ENCODE peak calls at places on chromosomes 4 and X, in six cellular contexts. I is GM12891, X is H1, L is HepG2, Q is K562, V is GM12878. N is an unnamed sample.
A peak's percentile ranks its signal among the peaks of the same experiment; 100 is the strongest.

GRCh38 chr4:9602389-9602914 is 158.2 kb downstream of the DEFB131A start:
- DNase-seq in V (no peak), I (no peak), X (no peak), Q (no peak), L (no peak), N (no peak)

GRCh38 chr4:139301821-139302611 is at the start of gene NDUFC1:
- DNase-seq in I (peak; percentile 39), V (peak; percentile 41), X (peak; percentile 75), Q (peak; percentile 58), L (peak; percentile 52), N (peak; percentile 36)

GRCh38 chr4:98434816-98435215 is 173.6 kb downstream of the RAP1GDS1 start:
- DNase-seq in Q (no peak), X (no peak), I (no peak), V (no peak), L (no peak), N (no peak)

GRCh38 chr4:11546391-11547160 is 117.9 kb upstream of the HS3ST1 start:
- DNase-seq in Q (no peak), V (no peak), X (no peak), L (no peak), I (no peak), N (no peak)

GRCh38 chr4:23590431-23590830 is 299.4 kb downstream of the PPARGC1A start:
- DNase-seq in X (no peak), L (no peak), Q (no peak), V (no peak), I (no peak), N (no peak)

GRCh38 chrX:64975491-64975890 is 759 bp downstream of the ZC4H2 start:
- DNase-seq in X (peak; percentile 57), L (peak; percentile 2), V (no peak), I (no peak), Q (no peak), N (no peak)

GRCh38 chr4:21949073-21949457 is 493 bp upstream of the KCNIP4 start:
- DNase-seq in X (peak; percentile 60), Q (no peak), L (no peak), I (no peak), V (no peak), N (no peak)

GRCh38 chrX:153934473-153935325 is at the start of gene NAA10:
- DNase-seq in X (peak; percentile 63), V (no peak), I (peak; percentile 82), Q (peak; percentile 89), L (peak; percentile 32), N (peak; percentile 97)

GRCh38 chr4:88599298-88599697 is 7.0 kb downstream of the HERC3 start:
- DNase-seq in V (no peak), Q (no peak), L (no peak), I (no peak), X (no peak), N (no peak)

GRCh38 chr4:54495091-54495490 is 162.7 kb upstream of the KIT start:
- DNase-seq in Q (no peak), X (no peak), I (no peak), L (no peak), V (no peak), N (no peak)

GRCh38 chr4:138062929-138063328 is 179.2 kb downstream of the SLC7A11 start:
- DNase-seq in X (no peak), I (no peak), Q (no peak), V (no peak), L (no peak), N (no peak)

GRCh38 chr4:36242629-36243354 is 1.5 kb downstream of the ARAP2 start:
- DNase-seq in X (no peak), Q (no peak), V (no peak), I (no peak), L (no peak), N (no peak)

GRCh38 chr4:36241771-36242170 is 2.5 kb downstream of the ARAP2 start:
- DNase-seq in X (no peak), V (peak; percentile 53), I (peak; percentile 21), Q (no peak), L (no peak), N (no peak)

GRCh38 chr4:36237366-36238353 is 6.7 kb downstream of the ARAP2 start:
- DNase-seq in I (no peak), L (no peak), X (no peak), Q (no peak), V (no peak), N (no peak)

GRCh38 chr4:36244257-36245084 is at the start of gene ARAP2:
- DNase-seq in Q (peak; percentile 5), I (peak; percentile 53), V (no peak), L (no peak), X (peak; percentile 67), N (peak; percentile 60)

DNA sequence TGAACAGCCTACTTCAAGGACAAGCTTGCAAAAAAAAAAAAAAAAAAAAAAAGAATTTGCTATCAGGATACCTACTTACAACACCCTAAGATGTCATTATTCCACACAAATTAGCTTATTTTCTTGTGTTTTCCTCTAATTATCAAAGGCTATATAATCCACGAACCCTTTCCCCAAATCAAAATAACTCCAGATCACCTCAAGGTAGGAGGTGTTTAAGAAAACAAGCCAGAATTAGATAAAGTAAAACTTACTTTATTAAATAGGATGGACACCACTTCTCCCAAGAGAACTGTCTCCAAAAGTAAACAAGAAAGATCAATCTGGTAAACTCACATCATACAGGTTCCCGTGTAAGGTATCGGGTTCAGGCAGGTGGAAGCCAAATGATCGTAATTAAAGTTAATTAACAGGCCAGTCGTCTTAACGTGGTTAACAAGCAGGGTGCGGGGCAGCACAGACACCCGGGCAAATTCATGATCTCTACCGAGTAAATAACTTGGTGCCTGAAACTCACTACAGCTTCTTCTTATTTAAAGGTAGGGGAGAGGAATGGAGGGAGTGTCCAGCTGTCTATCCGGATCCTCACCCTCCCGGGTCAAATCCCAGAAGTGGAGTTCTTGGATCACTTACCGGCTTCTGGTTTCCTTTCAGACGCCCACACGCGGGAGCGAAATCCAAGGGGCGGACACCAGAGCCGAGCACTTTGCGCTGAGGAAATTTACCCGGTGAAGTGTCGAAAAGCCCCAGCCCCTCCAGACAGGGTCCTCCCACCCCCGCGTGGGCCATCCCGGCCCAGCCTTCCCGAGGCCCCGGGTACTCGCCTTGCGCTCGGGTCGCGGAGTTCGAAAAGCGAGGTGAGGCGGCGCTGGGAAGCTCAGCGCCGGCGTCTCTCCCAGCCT is 708 bp downstream of the ARAP2 start:
- DNase-seq in V (no peak), Q (no peak), I (no peak), L (no peak), X (peak; percentile 67), N (no peak)
- TF ChIP-seq TAF1 in V (no peak), Q (no peak), I (peak; percentile 15), L (no peak), X (no peak), N (no peak)

GRCh38 chr4:52715255-52715897 is 35.8 kb downstream of the ERVMER34-1 start:
- DNase-seq in V (no peak), Q (no peak), I (no peak), X (no peak), L (no peak), N (no peak)
- TF ChIP-seq POLR2AphosphoS5 in V (no peak), Q (no peak), I (peak; percentile 62), X (peak; percentile 65), L (no peak), N (peak; percentile 49)

DNA sequence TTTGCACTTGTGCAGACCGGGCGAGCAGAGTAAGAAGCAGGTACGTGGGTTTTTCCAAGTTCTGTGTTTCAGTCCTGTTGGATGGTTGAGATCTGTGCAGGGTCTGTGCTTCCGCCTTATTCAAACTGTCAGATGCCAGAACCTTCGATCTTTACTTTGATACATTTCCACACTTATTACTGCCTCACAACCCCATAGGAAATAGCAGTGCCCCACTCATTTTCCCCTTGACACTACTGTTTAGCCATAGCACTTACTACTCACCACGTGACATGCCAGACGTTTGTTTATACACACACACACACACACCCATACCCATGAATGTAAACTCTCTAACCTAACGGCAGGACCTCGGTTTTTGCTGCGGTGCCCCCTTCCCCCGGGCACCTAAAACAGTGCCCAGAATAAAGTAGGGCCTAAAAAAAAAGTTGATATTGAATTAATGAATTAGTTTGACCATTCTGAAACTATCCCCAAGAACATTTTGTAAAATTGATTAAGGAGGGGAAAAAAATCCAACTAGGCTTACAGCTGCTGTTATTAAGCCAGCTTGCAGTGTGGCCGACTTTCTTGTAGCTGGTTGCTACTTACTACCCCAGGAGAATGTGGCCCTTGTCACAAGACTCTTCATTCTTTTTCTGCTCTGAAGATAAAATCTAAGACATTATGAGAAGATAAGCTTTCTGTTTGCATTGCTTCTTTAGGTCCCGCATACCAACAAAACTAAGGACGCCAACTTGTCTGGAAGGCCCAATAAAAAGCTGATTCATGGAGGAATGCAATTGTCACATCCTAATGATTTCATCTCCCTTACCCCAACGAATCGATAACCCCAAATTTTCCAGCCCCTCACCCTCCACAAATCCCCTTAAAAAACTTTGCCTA is 707 bp upstream of the SEPSECS start:
- DNase-seq in X (no peak), L (peak; percentile 32), V (no peak), Q (peak; percentile 38), I (no peak), N (peak; percentile 8)
- TF ChIP-seq POLR2A in X (no peak), L (peak; percentile 74), V (no peak), Q (peak; percentile 50), I (peak; percentile 7), N (no peak)

GRCh38 chr4:52660643-52661042 is 1.5 kb upstream of the USP46 start:
- DNase-seq in X (no peak), Q (no peak), V (no peak), I (no peak), L (no peak), N (no peak)
- TF ChIP-seq TAF1 in X (no peak), Q (no peak), V (no peak), I (no peak), L (no peak), N (no peak)

DNA sequence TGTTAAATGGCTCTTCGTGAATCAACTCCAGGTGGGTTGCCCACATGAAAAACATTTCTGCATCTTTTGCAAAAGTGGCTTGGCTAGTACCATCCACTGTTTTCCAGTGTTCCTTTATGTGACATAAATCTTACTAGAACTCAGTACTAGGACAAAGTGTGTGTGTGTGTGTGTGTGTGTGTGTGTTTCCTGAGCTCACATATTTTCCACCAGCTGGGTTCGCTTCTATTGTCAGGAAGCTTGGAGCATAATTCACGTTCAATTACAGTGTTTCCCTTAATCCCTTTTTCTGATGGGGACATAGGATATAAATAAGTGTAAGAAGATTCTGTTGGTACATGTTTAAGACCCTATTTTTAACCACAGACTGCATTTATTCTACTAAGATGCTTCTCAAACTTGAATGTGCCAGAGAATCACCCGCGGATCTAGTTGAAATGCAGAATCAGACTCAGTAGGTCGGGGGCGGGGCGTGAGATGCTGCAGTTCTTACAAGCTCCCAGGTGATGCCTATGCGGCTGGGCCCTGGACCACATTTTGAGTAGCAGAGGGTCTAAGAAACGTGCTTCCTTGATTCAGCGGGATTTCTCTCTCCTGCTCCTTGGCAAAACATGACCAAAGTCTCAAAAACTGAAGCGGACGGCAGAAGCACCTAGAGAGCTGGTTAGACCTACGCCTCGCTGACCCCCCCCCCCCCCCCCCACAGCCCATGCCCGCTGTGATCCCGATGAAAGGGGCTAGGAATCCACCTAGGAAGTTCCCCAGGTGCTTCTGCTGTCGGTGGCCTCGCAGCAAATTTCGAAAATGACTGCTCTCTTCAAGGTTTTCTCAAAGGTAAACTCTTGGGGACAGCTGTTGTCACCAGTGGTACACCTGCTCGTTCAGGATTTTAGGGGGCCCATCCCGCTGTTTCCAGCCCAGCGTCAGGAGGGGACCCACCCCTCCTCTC is 823 bp downstream of the CD99L2 start:
- DNase-seq in L (no peak), V (no peak), X (peak; percentile 51), I (no peak), Q (peak; percentile 12), N (no peak)
- TF ChIP-seq POLR2AphosphoS5 in L (no peak), V (no peak), X (no peak), I (no peak), Q (no peak), N (no peak)

N was measured in GM12892.